ENCODE peak calls at places on chromosome 12, in nine cellular contexts. J is WTC11, R is mucosa of descending colon, N is GM20000, C is astrocyte of the spinal cord, Z is lower leg skin, I is cardiac fibroblast, B is spleen, M is mammary epithelial cell. S is an unnamed sample.

GRCh38 chr12:105860556-105861207 is 278.1 kb downstream of the NUAK1 start:
- DNase-seq in J (no peak), R (no peak), N (no peak), C (no peak), Z (no peak), I (no peak), B (no peak), M (no peak), S (no peak)

GRCh38 chr12:94805749-94806148 is 155.4 kb upstream of the TMCC3 start:
- DNase-seq in J (no peak), R (no peak), N (no peak), C (peak; percentile 68), Z (no peak), I (peak; percentile 90), B (no peak), M (peak; percentile 45), S (no peak)

GRCh38 chr12:51419473-51420228 is 5.0 kb upstream of the SLC4A8 start:
- DNase-seq in J (no peak), R (no peak), N (no peak), C (no peak), Z (no peak), I (no peak), B (no peak), M (no peak), S (no peak)

GRCh38 chr12:1059162-1059561 is 68.1 kb downstream of the ERC1 start:
- DNase-seq in J (no peak), R (no peak), N (no peak), C (no peak), Z (no peak), I (peak; percentile 66), B (no peak), M (no peak), S (no peak)

GRCh38 chr12:131007794-131008460 is 54.2 kb downstream of the ADGRD1 start:
- DNase-seq in J (no peak), R (no peak), N (no peak), C (no peak), Z (no peak), I (no peak), B (no peak), M (no peak), S (no peak)

GRCh38 chr12:7495136-7495535 is 8.4 kb downstream of the CD163 start:
- DNase-seq in J (no peak), R (no peak), N (no peak), C (no peak), Z (no peak), I (no peak), B (no peak), M (no peak), S (no peak)

GRCh38 chr12:43957732-43958131 is 121.9 kb downstream of the TMEM117 start:
- DNase-seq in J (no peak), R (no peak), N (peak; percentile 53), C (peak; percentile 51), Z (no peak), I (peak; percentile 75), B (no peak), M (peak; percentile 52), S (no peak)

GRCh38 chr12:70664463-70664862 is 27.2 kb upstream of the PTPRB start:
- DNase-seq in J (peak; percentile 23), R (no peak), N (no peak), C (peak; percentile 47), Z (no peak), I (peak; percentile 8), B (no peak), M (no peak), S (no peak)

GRCh38 chr12:93621986-93622385 is 49.5 kb downstream of the SOCS2 start:
- DNase-seq in J (no peak), R (no peak), N (no peak), C (peak; percentile 59), Z (no peak), I (peak; percentile 24), B (no peak), M (no peak), S (no peak)

GRCh38 chr12:131499160-131499863 is 211.6 kb upstream of the SFSWAP start:
- DNase-seq in J (no peak), R (no peak), N (no peak), C (no peak), Z (peak; percentile 66), I (no peak), B (no peak), M (no peak), S (no peak)

GRCh38 chr12:114229150-114229549 is 176.8 kb downstream of the TBX5 start:
- DNase-seq in J (no peak), R (no peak), N (no peak), C (no peak), Z (no peak), I (no peak), B (no peak), M (no peak), S (no peak)

GRCh38 chr12:114232187-114232586 is 173.8 kb downstream of the TBX5 start:
- DNase-seq in J (no peak), R (no peak), N (no peak), C (no peak), Z (no peak), I (no peak), B (no peak), M (no peak), S (no peak)

GRCh38 chr12:114221976-114222630 is 183.8 kb downstream of the TBX5 start:
- DNase-seq in J (no peak), R (no peak), N (no peak), C (no peak), Z (no peak), I (no peak), B (no peak), M (no peak), S (no peak)

GRCh38 chr12:114221136-114221838 is 184.7 kb downstream of the TBX5 start:
- DNase-seq in J (no peak), R (no peak), N (no peak), C (no peak), Z (no peak), I (peak; percentile 21), B (no peak), M (no peak), S (no peak)

GRCh38 chr12:114226241-114226928 is 179.6 kb downstream of the TBX5 start:
- DNase-seq in J (peak; percentile 50), R (no peak), N (no peak), C (no peak), Z (no peak), I (no peak), B (no peak), M (no peak), S (no peak)
- TF ChIP-seq CTCF in J (no peak), R (no peak), N (no peak), C (no peak), Z (no peak), I (no peak), B (no peak), M (no peak), S (no peak)

DNA sequence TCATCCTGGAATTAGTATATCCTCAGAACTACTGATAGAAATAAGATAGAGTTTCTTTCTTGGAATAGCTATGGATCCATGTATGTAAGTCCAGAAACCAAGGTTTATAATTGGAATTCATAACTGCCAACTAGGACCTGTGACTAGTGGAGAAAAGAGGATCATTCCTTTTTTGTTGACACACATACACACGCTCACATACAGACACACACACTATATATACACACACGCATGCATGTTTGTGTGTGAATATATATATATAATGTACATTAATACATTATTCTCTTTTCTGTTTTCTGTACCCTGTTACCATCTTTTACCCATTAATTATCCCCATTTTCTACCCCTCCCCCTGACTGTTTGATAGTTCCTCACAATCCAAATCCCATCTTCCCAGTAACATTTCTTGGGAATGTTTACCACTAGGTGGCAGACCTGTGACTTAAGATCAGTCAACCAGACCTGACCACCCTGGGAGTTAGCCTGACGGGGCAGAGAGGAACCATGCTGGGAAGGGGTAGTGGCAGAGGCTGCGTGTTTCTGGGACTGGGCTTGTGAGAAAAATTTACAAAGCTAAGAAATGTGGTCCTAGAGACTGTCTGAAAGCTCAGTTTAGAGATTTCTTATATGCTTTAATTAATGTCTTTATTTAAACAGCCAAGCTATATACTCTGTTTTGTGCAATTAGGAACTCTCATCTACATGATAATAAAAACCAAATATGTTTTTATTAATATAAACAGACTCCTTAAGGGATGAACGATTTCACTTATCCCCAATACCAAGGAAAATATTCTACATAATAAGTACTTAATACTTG is 308.0 kb downstream of the PPFIA2 start:
- DNase-seq in J (peak; percentile 70), R (no peak), N (peak; percentile 11), C (peak; percentile 77), Z (no peak), I (peak; percentile 81), B (no peak), M (peak; percentile 40), S (no peak)
- TF ChIP-seq CTCF in J (peak; percentile 38), R (no peak), N (peak; percentile 42), C (peak; percentile 64), Z (no peak), I (peak; percentile 51), B (peak; percentile 29), M (peak; percentile 68), S (peak; percentile 67)

GRCh38 chr12:111149299-111149698 is 219.6 kb downstream of the PHETA1 start:
- DNase-seq in J (no peak), R (no peak), N (no peak), C (no peak), Z (no peak), I (no peak), B (peak; percentile 2), M (no peak), S (no peak)
- TF ChIP-seq CTCF in J (no peak), R (no peak), N (no peak), C (no peak), Z (no peak), I (no peak), B (no peak), M (no peak), S (no peak)

DNA sequence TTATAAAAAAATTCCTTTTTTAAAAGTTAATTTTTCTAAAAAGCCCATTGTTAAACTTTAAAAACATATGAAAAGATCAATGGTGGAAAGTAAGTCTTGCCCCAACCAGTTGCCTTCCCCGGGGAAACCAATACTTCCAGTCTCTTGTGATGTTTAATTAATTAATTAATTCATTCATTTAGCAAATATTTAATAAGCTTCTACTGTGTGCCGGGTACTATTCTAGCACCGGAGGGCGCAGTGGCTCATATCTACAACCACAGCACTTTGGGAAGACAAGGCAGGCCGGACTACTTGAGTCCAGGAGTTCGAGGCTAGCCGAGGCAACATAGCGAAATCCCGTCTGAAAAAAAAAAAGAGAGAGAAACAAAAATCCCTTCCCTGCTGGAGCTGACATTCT is 87.4 kb downstream of the HECTD4 start:
- DNase-seq in J (no peak), R (no peak), N (no peak), C (peak; percentile 15), Z (no peak), I (peak; percentile 41), B (no peak), M (no peak), S (no peak)
- TF ChIP-seq CTCF in J (no peak), R (no peak), N (no peak), C (peak; percentile 22), Z (no peak), I (peak; percentile 23), B (no peak), M (peak; percentile 16), S (no peak)

DNA sequence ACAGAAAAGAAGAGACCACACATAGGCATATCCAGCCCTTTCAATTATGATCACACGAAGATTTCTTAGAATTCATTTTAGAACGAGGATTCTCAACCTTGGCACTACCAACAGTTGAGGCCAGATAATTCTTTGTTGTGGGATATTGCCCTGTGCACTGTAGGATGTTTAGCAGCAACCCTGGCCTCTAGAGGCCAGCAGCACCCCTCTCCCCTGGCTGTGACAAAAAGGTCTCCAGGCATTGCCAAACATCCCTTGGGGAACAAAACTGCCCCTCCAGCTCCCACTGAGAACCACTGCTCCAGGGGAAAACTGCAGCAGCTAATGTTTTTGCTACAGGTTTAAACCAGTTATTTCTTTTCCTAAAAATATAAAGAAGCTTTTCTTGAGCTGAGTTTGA is 7.1 kb downstream of the NT5DC3 start:
- DNase-seq in J (peak; percentile 23), R (no peak), N (no peak), C (no peak), Z (no peak), I (no peak), B (no peak), M (no peak), S (no peak)
- TF ChIP-seq CTCF in J (no peak), R (no peak), N (peak; percentile 12), C (no peak), Z (no peak), I (no peak), B (no peak), M (peak; percentile 36), S (no peak)

S was measured in osteocyte.